ENCODE peak calls at places on chromosome 16, in nine cellular contexts. One of them, this sample, is unnamed.

GRCh38 chr16:20510323-20510722 is 59.0 kb downstream of the ACSM2A start:
- DNase-seq in SJCRH30: peak
- DNase-seq in H54: no peak
- DNase-seq in GOT3: no peak
- DNase-seq in EH: no peak
- DNase-seq in lung microvascular endothelial cell: no peak
- DNase-seq in C1 segment of cervical spinal cord: no peak
- DNase-seq in stimulated activated CD8-positive, alpha-beta memory T cell treated with anti-CD3 and anti-CD28 coated beads, Interleukin-4, amount 100 ng/mL, for 1 hour: no peak
- DNase-seq in amygdala: no peak
- DNase-seq in this sample: no peak

GRCh38 chr16:4656221-4656620 is 31.6 kb downstream of the MGRN1 start:
- DNase-seq in SJCRH30: no peak
- DNase-seq in H54: no peak
- DNase-seq in GOT3: no peak
- DNase-seq in EH: no peak
- DNase-seq in lung microvascular endothelial cell: no peak
- DNase-seq in C1 segment of cervical spinal cord: no peak
- DNase-seq in stimulated activated CD8-positive, alpha-beta memory T cell treated with anti-CD3 and anti-CD28 coated beads, Interleukin-4, amount 100 ng/mL, for 1 hour: no peak
- DNase-seq in amygdala: no peak
- DNase-seq in this sample: no peak

GRCh38 chr16:84479716-84480450 is 24.6 kb downstream of the MEAK7 start:
- DNase-seq in SJCRH30: no peak
- DNase-seq in H54: no peak
- DNase-seq in GOT3: no peak
- DNase-seq in EH: no peak
- DNase-seq in lung microvascular endothelial cell: no peak
- DNase-seq in C1 segment of cervical spinal cord: no peak
- DNase-seq in stimulated activated CD8-positive, alpha-beta memory T cell treated with anti-CD3 and anti-CD28 coated beads, Interleukin-4, amount 100 ng/mL, for 1 hour: no peak
- DNase-seq in amygdala: no peak
- DNase-seq in this sample: no peak

GRCh38 chr16:1556254-1556653 is 22.8 kb downstream of the TMEM204 start:
- DNase-seq in SJCRH30: no peak
- DNase-seq in H54: no peak
- DNase-seq in GOT3: no peak
- DNase-seq in EH: no peak
- DNase-seq in lung microvascular endothelial cell: no peak
- DNase-seq in C1 segment of cervical spinal cord: no peak
- DNase-seq in stimulated activated CD8-positive, alpha-beta memory T cell treated with anti-CD3 and anti-CD28 coated beads, Interleukin-4, amount 100 ng/mL, for 1 hour: no peak
- DNase-seq in amygdala: no peak
- DNase-seq in this sample: no peak

GRCh38 chr16:89324056-89325010 is 106.8 kb downstream of the ZNF778 start:
- DNase-seq in SJCRH30: no peak
- DNase-seq in H54: peak
- DNase-seq in GOT3: no peak
- DNase-seq in EH: peak
- DNase-seq in lung microvascular endothelial cell: peak
- DNase-seq in C1 segment of cervical spinal cord: no peak
- DNase-seq in stimulated activated CD8-positive, alpha-beta memory T cell treated with anti-CD3 and anti-CD28 coated beads, Interleukin-4, amount 100 ng/mL, for 1 hour: no peak
- DNase-seq in amygdala: no peak
- DNase-seq in this sample: peak

GRCh38 chr16:89051521-89052166 is 42.0 kb upstream of the ACSF3 start:
- DNase-seq in SJCRH30: peak
- DNase-seq in H54: no peak
- DNase-seq in GOT3: no peak
- DNase-seq in EH: no peak
- DNase-seq in lung microvascular endothelial cell: no peak
- DNase-seq in C1 segment of cervical spinal cord: no peak
- DNase-seq in stimulated activated CD8-positive, alpha-beta memory T cell treated with anti-CD3 and anti-CD28 coated beads, Interleukin-4, amount 100 ng/mL, for 1 hour: no peak
- DNase-seq in amygdala: no peak
- DNase-seq in this sample: no peak

GRCh38 chr16:50861926-50862325 is 120.0 kb downstream of the CYLD start:
- DNase-seq in SJCRH30: peak
- DNase-seq in H54: peak
- DNase-seq in GOT3: no peak
- DNase-seq in EH: peak
- DNase-seq in lung microvascular endothelial cell: no peak
- DNase-seq in C1 segment of cervical spinal cord: no peak
- DNase-seq in stimulated activated CD8-positive, alpha-beta memory T cell treated with anti-CD3 and anti-CD28 coated beads, Interleukin-4, amount 100 ng/mL, for 1 hour: no peak
- DNase-seq in amygdala: no peak
- DNase-seq in this sample: no peak

GRCh38 chr16:2019500-2019899 is at the start of gene NPW:
- DNase-seq in SJCRH30: peak
- DNase-seq in H54: no peak
- DNase-seq in GOT3: no peak
- DNase-seq in EH: no peak
- DNase-seq in lung microvascular endothelial cell: no peak
- DNase-seq in C1 segment of cervical spinal cord: no peak
- DNase-seq in stimulated activated CD8-positive, alpha-beta memory T cell treated with anti-CD3 and anti-CD28 coated beads, Interleukin-4, amount 100 ng/mL, for 1 hour: no peak
- DNase-seq in amygdala: no peak
- DNase-seq in this sample: no peak

This sample was measured in GM06990.